ENCODE peak calls at places on chromosome 18, in eight cellular contexts. U, B, F, V, Y, E, R and A are unnamed samples. For H3K4me1, the result is how much of the 10 kb centered on the place peaks cover.

GRCh38 chr18:7273301-7273911 is 42.5 kb downstream of the LRRC30 start:
- DNase-seq in B (peak), Y (peak), U (no peak), E (no peak), V (peak), R (peak), F (peak), A (peak)

GRCh38 chr18:74478876-74479275 is 17.3 kb upstream of the CNDP2 start:
- DNase-seq in E (no peak), U (no peak), F (no peak), B (no peak), Y (no peak), R (no peak), V (no peak), A (no peak)

GRCh38 chr18:74899554-74899953 is 301.9 kb downstream of the ZNF407 start:
- DNase-seq in Y (no peak), U (no peak), R (peak), F (no peak), B (peak), V (no peak), E (no peak), A (no peak)

GRCh38 chr18:68314403-68314802 is 400.5 kb downstream of the TMX3 start:
- DNase-seq in E (no peak), V (no peak), B (no peak), R (no peak), F (peak), Y (no peak), U (no peak), A (no peak)

GRCh38 chr18:75097491-75098225 is 111.3 kb downstream of the PTGR3 start:
- DNase-seq in V (no peak), F (no peak), B (no peak), Y (no peak), R (no peak), E (no peak), U (no peak), A (no peak)

GRCh38 chr18:32469190-32469611 is 1.5 kb downstream of the GAREM1 start:
- DNase-seq in F (peak), V (peak), U (no peak), R (peak), E (peak), Y (peak), B (peak), A (peak)

GRCh38 chr18:77948571-77948970 is 698.9 kb downstream of the GALR1 start:
- DNase-seq in B (no peak), U (no peak), Y (no peak), E (no peak), F (no peak), R (no peak), V (no peak), A (no peak)

GRCh38 chr18:62157843-62158242 is 29.0 kb downstream of the PIGN start:
- DNase-seq in V (no peak), R (no peak), B (no peak), U (no peak), Y (no peak), E (no peak), F (no peak), A (no peak)

GRCh38 chr18:79019876-79020275 is 40.3 kb downstream of the SALL3 start:
- DNase-seq in R (no peak), U (no peak), Y (no peak), F (no peak), V (no peak), B (no peak), E (no peak), A (no peak)

GRCh38 chr18:55625875-55626274 is 37.9 kb upstream of the TCF4 start:
- DNase-seq in F (no peak), E (no peak), Y (no peak), B (no peak), U (no peak), R (no peak), V (no peak), A (no peak)

GRCh38 chr18:21599585-21600525 is 649 bp downstream of the ESCO1 start:
- DNase-seq in V (peak), R (peak), E (no peak), Y (peak), B (peak), U (no peak), F (peak), A (peak)

GRCh38 chr18:490624-491023 is 9.9 kb downstream of the COLEC12 start:
- DNase-seq in Y (no peak), R (no peak), U (no peak), F (no peak), E (no peak), V (no peak), B (no peak), A (no peak)

GRCh38 chr18:76972241-76972640 is 149.9 kb downstream of the ZNF236 start:
- DNase-seq in E (no peak), F (no peak), B (no peak), Y (no peak), R (no peak), V (no peak), U (no peak), A (no peak)

GRCh38 chr18:59038295-59039039 is 101.2 kb upstream of the SEC11C start:
- DNase-seq in F (no peak), B (no peak), Y (no peak), V (no peak), U (no peak), E (no peak), R (no peak), A (no peak)

GRCh38 chr18:58674863-58675472 is 3.7 kb downstream of the MALT1 start:
- DNase-seq in F (peak), B (no peak), E (no peak), R (no peak), V (no peak), Y (no peak), U (no peak), A (no peak)

GRCh38 chr18:5895300-5895885 is at the start of gene TMEM200C:
- DNase-seq in B (peak), Y (no peak), U (no peak), V (no peak), R (peak), F (peak), E (no peak), A (no peak)

GRCh38 chr18:61333746-61334490 is 688 bp downstream of the CDH20 start:
- DNase-seq in Y (no peak), F (no peak), V (no peak), R (no peak), E (no peak), U (no peak), B (peak), A (no peak)

GRCh38 chr18:3706279-3707097 is 256.5 kb downstream of the TGIF1 start:
- DNase-seq in V (no peak), E (no peak), B (no peak), Y (no peak), F (no peak), U (no peak), R (no peak), A (no peak)

GRCh38 chr18:55265130-55265675 is 305.9 kb upstream of the CCDC68 start:
- DNase-seq in V (no peak), R (no peak), E (no peak), Y (no peak), U (no peak), B (no peak), F (no peak), A (no peak)

GRCh38 chr18:8106603-8107002 is 502.6 kb upstream of the RAB12 start:
- DNase-seq in F (no peak), V (no peak), U (no peak), E (no peak), B (no peak), Y (no peak), R (no peak), A (no peak)

GRCh38 chr18:74116628-74117554 is 30.7 kb downstream of the FBXO15 start:
- DNase-seq in Y (no peak), E (peak), V (peak), B (no peak), R (no peak), F (peak), U (no peak), A (no peak)

GRCh38 chr18:55695091-55695490 is 107.1 kb upstream of the TCF4 start:
- DNase-seq in V (no peak), U (no peak), Y (no peak), B (no peak), F (no peak), E (no peak), R (no peak), A (no peak)

GRCh38 chr18:59035591-59035990 is 104.1 kb upstream of the SEC11C start:
- DNase-seq in Y (no peak), E (no peak), U (no peak), R (no peak), V (no peak), F (no peak), B (no peak), A (no peak)

GRCh38 chr18:75421656-75422055 is 5.8 kb downstream of the SMIM21 start:
- DNase-seq in E (no peak), Y (no peak), U (no peak), R (no peak), V (no peak), B (no peak), F (no peak), A (no peak)

GRCh38 chr18:48991299-48992055 is 40.7 kb upstream of the SMAD7 start:
- DNase-seq in F (peak), U (no peak), V (no peak), Y (no peak), R (no peak), E (no peak), B (no peak), A (no peak)

GRCh38 chr18:48994926-48995835 is 44.4 kb upstream of the SMAD7 start:
- DNase-seq in B (no peak), E (no peak), U (no peak), F (no peak), R (no peak), V (no peak), Y (no peak), A (no peak)

GRCh38 chr18:48993586-48993985 is 42.8 kb upstream of the SMAD7 start:
- DNase-seq in F (peak), U (no peak), R (no peak), V (no peak), B (no peak), Y (no peak), E (no peak), A (no peak)

GRCh38 chr18:48992133-48992532 is 41.4 kb upstream of the SMAD7 start:
- DNase-seq in B (no peak), V (no peak), E (no peak), Y (no peak), U (no peak), F (no peak), R (no peak), A (no peak)

DNA sequence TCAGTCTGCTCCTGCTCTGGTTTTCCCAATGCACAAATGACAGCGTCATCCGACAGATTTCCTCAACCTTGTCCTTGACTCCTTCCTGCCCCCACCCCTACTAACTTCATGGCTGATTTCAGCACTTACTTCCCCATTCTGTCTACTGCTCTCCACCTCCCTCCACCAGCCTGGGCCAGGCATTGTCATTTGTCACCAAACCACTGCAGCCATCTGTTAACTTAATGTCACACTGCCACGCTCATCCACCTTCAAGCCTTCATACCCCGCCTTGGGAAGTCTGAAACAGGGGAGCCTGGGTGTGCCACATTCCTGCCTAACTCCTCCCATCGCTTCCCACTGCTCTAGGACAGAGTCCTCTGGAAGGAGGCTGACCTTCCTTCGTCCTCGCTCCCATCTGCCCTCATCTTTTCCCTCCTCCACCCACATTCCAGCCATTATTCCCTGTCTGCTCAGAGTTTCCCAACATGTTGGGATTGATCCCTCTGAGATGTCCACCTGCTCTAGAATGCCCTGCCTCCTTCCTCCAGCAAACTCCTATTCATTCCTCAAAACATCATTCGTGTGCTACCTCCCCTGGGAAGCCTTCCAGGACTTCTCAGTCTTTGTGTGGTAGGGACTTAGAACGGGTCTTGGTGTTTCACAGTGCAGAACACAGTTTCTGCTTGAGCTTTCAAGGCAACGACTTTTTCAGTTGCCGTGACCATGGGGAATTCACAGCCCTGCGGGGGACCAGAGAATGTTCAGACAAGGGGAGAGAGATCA is 42.2 kb upstream of the SMAD7 start:
- DNase-seq in R (no peak), U (no peak), B (no peak), E (no peak), Y (no peak), F (no peak), V (no peak), A (no peak)
- H3K4me1 ChIP-seq in R (half or more), U (under half), B (under half), E (under half), Y (under half), F (half or more), V (under half), A (under half)

GRCh38 chr18:44783371-44783770 is 102.7 kb downstream of the SETBP1 start:
- DNase-seq in B (no peak), V (no peak), U (no peak), R (no peak), F (no peak), Y (no peak), E (no peak), A (no peak)
- H3K4me1 ChIP-seq in B (under half), V (under half), U (under half), R (under half), F (under half), Y (under half), E (under half), A (under half)

GRCh38 chr18:50083708-50084107 is 111.2 kb downstream of the MYO5B start:
- DNase-seq in Y (no peak), F (no peak), B (no peak), E (no peak), R (no peak), V (no peak), U (no peak), A (no peak)

GRCh38 chr18:50076245-50076644 is 118.7 kb downstream of the MYO5B start:
- DNase-seq in R (no peak), F (no peak), Y (no peak), E (no peak), B (no peak), V (no peak), U (no peak), A (no peak)

GRCh38 chr18:50075772-50076171 is 119.2 kb downstream of the MYO5B start:
- DNase-seq in F (no peak), E (no peak), R (no peak), Y (no peak), U (no peak), V (no peak), B (no peak), A (no peak)

GRCh38 chr18:50080932-50081560 is 113.9 kb downstream of the MYO5B start:
- DNase-seq in E (no peak), V (no peak), Y (no peak), F (peak), R (no peak), B (no peak), U (no peak), A (no peak)

GRCh38 chr18:50079571-50080295 is 115.2 kb downstream of the MYO5B start:
- DNase-seq in V (peak), Y (peak), R (peak), F (no peak), E (no peak), B (peak), U (no peak), A (peak)
- H3K4me1 ChIP-seq in V (under half), Y (under half), R (under half), F (under half), E (under half), B (under half), U (under half), A (under half)

GRCh38 chr18:48997681-48997984 is 46.9 kb upstream of the SMAD7 start:
- DNase-seq in R (no peak), U (no peak), F (peak), Y (no peak), B (no peak), E (no peak), V (no peak), A (no peak)

GRCh38 chr18:48996041-48996440 is 45.3 kb upstream of the SMAD7 start:
- DNase-seq in V (no peak), U (no peak), R (no peak), F (no peak), Y (no peak), B (no peak), E (no peak), A (no peak)

GRCh38 chr18:48996901-48997463 is 46.2 kb upstream of the SMAD7 start:
- DNase-seq in E (peak), V (no peak), Y (no peak), B (no peak), R (no peak), F (peak), U (peak), A (no peak)

GRCh38 chr18:48990497-48991298 is 39.9 kb upstream of the SMAD7 start:
- DNase-seq in Y (no peak), E (no peak), F (peak), B (no peak), V (no peak), R (no peak), U (no peak), A (no peak)

DNA sequence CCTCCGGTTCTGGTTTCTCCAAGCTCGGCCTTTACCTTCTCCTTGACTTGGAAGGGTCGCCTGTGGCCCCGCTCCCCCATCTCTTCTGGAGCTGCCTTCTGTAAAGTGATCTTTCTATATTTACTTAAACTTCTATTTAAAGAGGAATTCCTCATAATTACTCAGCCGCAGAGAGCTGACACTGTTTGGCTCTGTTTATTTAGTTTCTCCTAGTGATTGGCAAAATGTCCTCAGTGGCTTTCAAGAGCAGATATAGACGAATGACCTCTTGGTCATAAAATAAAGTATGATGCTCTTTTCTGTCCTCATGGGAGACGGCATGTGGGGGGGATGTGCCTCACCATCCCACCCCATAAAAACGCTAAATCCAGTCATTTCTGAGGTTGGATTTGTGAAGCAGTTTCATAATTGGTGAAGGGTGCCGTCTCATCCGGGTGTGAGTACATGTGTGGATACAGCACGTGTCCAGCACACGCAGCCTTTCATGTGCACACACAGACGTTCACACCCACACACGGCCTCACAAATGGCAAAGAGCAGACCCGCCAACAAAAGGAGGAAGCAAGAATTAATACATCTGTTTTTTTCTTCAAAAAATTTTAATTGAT is 43.4 kb upstream of the SMAD7 start:
- DNase-seq in R (no peak), F (peak), Y (no peak), V (no peak), E (no peak), B (no peak), U (no peak), A (no peak)
- H3K4me1 ChIP-seq in R (half or more), F (half or more), Y (under half), V (under half), E (under half), B (under half), U (under half), A (under half)